ENCODE peak calls at places on chromosomes 3 and 15, in four cellular contexts. A is foreskin fibroblast, L is colonic mucosa, M is fibroblast of lung. C is an unnamed sample.

GRCh38 chr3:109330405-109330804 is 6.9 kb downstream of the DPPA4 start:
- DNase-seq in M (no peak), A (no peak), L (no peak), C (no peak)

GRCh38 chr3:130014526-130014925 is 40.0 kb downstream of the TRH start:
- DNase-seq in M (peak; percentile 91), A (peak; percentile 15), L (no peak), C (no peak)

GRCh38 chr3:4656059-4656458 is 162.9 kb downstream of the ITPR1 start:
- DNase-seq in M (peak; percentile 72), A (peak; percentile 83), L (peak; percentile 43), C (peak; percentile 51)

GRCh38 chr15:84765675-84766074 is 17.3 kb downstream of the ZNF592 start:
- DNase-seq in L (no peak), M (no peak), A (no peak), C (no peak)

GRCh38 chr3:30989266-30989799 is 94.9 kb upstream of the GADL1 start:
- DNase-seq in A (no peak), L (no peak), M (no peak), C (no peak)

GRCh38 chr3:126849768-126850167 is 133.1 kb upstream of the PLXNA1 start:
- DNase-seq in M (no peak), A (no peak), L (no peak), C (no peak)

GRCh38 chr3:150631515-150632221 is 28.5 kb downstream of the SELENOT start:
- DNase-seq in A (no peak), L (no peak), M (no peak), C (no peak)

GRCh38 chr3:55406666-55407425 is 80.3 kb downstream of the WNT5A start:
- DNase-seq in L (no peak), A (peak; percentile 64), M (peak; percentile 63), C (no peak)

GRCh38 chr15:90036806-90037509 is 35.8 kb downstream of the ZNF710 start:
- DNase-seq in M (no peak), A (no peak), L (no peak), C (no peak)

GRCh38 chr15:45794768-45795486 is 160.1 kb downstream of the SQOR start:
- DNase-seq in M (no peak), A (no peak), L (no peak), C (no peak)

GRCh38 chr3:46901061-46901460 is 23.5 kb downstream of the PTH1R start:
- DNase-seq in A (no peak), L (no peak), M (no peak), C (no peak)

GRCh38 chr3:38655708-38656300 is 6.3 kb upstream of the SCN5A start:
- DNase-seq in M (peak; percentile 34), A (peak; percentile 57), L (no peak), C (no peak)
- TF ChIP-seq CTCF in M (peak; percentile 48), A (peak; percentile 51), L (peak; percentile 48), C (peak; percentile 40)

DNA sequence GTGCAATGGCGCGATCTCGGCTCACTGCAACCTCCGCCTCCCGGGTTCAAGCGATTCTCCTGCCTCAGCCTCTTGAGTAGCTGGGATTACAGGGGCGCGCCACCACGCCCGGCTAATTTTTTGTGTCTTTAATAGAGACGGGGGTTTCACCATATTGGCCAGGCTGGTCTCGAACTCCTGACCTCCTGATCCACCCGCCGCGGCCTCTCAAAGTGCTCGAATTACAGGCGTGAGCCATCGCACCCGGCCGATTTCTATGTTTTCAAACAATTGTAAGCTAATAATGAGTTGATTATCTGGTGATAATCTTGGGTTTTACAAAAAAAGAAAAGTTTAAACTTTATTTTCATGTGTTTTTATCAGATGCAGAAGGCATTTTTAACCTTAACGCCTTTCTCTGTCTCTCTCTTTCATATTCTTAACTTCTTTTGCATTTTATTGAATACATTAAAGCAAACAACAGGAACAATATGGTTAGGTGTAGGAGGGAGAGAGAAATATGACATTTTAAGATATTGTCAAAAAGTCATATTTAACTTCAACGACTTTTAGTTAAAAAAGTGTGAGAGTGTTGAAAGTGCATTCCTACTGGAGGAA is 3.2 kb upstream of the MEIS2 start:
- DNase-seq in M (no peak), L (no peak), A (no peak), C (no peak)
- H3K4me3 ChIP-seq in M (no peak overlapping the region), L (no peak overlapping the region), A (peak overlapping the region; percentile 83), C (peak overlapping the region; percentile 77)

GRCh38 chr15:31571676-31572075 is 245.0 kb downstream of the KLF13 start:
- DNase-seq in L (no peak), M (no peak), A (no peak), C (no peak)
- TF ChIP-seq CTCF in L (no peak), M (peak; percentile 33), A (no peak), C (no peak)

DNA sequence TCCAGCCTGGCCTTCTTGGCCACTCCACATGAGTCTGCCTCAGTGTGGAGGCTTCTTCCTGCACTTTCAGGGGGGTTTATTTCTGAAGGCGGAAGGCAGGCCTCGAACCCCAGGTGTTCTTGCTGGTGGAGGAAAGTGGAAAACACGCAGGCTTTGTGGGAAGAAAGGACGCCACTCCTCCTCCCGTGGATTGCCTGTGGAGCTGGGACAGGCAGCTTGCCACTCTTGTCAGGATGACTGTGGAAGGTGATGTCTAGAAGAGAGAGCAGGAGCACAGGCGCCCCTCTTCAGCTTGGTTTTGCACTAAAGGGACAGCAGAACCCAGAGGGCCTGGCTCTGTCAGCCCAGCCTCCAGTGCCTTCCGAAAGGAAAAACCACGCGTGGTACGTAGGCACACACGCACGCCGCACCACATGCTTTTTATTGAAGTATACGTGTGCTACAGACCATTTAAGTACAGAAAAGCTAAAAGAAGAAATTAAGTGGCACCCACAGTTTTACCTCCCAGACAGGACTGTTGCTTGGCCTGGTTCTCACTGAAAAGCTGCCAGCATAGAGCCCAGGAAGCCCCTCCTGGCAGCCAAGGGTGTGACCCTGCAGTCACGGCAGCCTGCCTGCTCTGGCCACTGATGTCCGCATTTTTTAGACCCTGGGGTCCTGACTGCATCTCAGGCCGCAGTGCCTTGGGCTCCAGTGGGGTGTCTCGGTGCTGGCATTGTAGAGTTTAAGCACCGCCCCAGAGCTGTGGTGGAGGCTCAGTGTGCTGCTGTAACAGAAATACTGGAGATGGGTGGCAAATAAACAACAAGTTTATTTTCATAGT is 21.6 kb downstream of the KLF13 start:
- DNase-seq in M (no peak), A (no peak), L (no peak), C (no peak)
- H3K4me3 ChIP-seq in M (no peak overlapping the region), A (no peak overlapping the region), L (no peak overlapping the region), C (no peak overlapping the region)

DNA sequence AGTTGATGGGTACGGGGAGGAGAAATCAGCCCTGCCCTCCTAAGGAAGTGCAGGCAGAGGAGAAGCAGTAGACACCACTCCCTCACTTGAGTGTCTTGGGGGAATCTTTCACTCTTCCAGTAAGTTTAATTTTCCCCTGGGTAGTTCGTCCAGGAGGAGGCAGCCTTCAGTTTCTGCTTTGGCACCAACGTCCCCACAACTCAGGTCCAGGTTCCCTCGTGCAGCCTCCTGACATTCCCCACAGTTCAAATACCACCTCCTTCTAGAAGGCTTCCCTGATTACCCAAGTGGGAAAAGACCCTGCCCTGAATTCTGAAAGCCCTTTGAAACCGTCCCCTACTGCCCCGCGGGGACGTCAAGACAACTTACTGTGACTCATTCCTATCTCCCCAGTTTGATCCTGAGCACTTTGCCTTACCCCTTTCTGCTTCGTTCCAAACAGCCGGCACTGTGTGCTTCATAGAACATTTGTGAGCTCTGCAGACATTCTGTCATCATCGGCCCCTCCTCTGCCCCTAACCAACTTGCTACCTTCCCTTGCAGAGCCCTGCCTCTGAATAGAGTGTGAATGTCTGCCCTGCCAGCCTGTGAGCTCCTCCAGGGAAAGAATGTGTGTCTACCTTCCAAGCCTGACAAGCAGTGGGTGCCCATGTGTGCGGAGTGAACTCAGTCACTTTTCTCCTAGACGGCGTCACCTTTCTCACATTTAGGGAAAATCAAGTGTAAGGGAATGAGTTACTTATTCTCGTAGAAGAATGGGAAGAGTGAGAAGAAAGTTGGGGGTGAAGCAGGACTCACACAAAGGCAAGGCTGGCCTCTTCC is 14.5 kb upstream of the SRP14 start:
- DNase-seq in M (no peak), L (no peak), A (no peak), C (no peak)
- TF ChIP-seq CTCF in M (no peak), L (no peak), A (no peak), C (no peak)

GRCh38 chr15:55266547-55266946 is 23.1 kb downstream of the RAB27A start:
- DNase-seq in A (no peak), L (no peak), M (no peak), C (no peak)

GRCh38 chr15:55270301-55270700 is 19.3 kb downstream of the RAB27A start:
- DNase-seq in M (no peak), A (peak; percentile 30), L (no peak), C (no peak)

GRCh38 chr15:55268054-55268695 is 21.4 kb downstream of the RAB27A start:
- DNase-seq in A (no peak), L (no peak), M (no peak), C (no peak)

DNA sequence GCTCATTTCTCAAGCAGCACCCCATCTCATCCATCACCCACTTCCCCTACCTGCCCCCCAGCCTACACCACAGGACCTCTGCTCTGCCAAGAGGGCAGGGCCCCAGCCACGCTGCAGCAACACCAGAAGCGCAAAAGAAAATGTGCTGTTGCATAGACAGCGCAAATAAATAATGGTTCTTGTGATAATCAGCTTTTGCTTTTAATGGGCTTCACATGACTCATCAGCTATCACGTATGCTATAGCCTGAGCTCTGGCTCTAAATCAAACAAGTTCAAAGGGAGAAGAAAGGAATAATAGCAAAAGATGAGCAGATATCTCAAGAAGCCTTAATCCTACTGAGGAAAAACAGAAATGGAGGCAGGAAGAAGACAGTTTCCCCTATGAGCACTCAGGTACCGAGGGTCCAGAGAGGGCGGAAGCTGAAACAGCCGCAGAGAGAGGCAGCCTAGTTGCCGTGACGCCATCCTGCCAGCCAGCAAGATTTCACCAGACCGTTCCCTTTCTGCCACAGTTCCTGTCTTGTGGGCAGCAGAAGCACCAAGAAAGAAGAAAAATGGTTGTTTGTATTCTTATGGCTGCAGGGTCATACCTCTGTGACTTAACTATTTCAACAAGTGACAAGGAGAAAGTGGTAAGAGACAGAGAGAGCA is 22.1 kb downstream of the RAB27A start:
- DNase-seq in M (peak; percentile 83), A (peak; percentile 23), L (peak; percentile 35), C (peak; percentile 48)
- H3K4me3 ChIP-seq in M (no peak overlapping the region), A (no peak overlapping the region), L (no peak overlapping the region), C (no peak overlapping the region)

DNA sequence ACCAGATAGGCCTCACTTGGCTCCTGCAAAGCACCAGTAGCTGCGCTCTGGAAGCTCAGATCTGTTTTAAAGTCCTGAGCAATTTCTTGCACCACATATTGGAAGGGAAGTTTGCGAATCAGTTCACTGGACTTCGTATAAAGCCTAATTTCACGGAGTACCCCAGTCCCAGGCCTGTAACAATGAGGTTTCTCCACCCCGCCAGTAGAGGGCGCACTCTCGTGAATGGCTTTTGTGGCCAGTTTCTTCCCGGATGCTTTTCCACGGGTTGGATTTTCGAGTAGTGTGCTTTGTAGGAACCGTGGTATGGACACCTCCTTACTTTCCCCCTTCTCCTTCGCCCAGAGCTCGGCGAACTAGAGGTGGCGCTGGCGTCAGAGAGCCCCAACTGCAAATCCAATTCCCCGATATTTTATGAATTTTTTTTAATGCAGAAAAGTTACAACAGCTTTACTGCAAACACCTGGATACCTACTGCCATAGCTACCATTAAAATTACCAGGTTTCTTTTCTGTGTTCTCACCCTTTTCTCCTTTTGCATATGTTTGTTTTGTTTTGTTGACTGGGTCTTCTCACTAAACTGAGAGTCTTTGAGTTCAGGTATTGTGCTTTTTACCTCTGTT is 13.3 kb downstream of the RARB start:
- DNase-seq in A (no peak), M (no peak), L (peak; percentile 30), C (no peak)
- TF ChIP-seq CTCF in A (peak; percentile 68), M (peak; percentile 52), L (peak; percentile 39), C (peak; percentile 57)

C was measured in heart left ventricle.